ENCODE peak calls at places on chromosomes 1 and 21, in five cellular contexts. Q, H, W, P and A are unnamed samples.
A peak's percentile ranks its signal among the peaks of the same experiment; 100 is the strongest.

GRCh38 chr1:100794719-100795645 is 75.4 kb downstream of the VCAM1 start:
- DNase-seq in Q (no peak), H (no peak), W (no peak), P (no peak), A (no peak)

GRCh38 chr1:201171063-201172036 is 17.1 kb upstream of the TMEM9 start:
- DNase-seq in P (no peak), W (peak; percentile 81), Q (peak; percentile 25), H (no peak), A (peak; percentile 68)

GRCh38 chr1:62588000-62588399 is 9.3 kb upstream of the ANGPTL3 start:
- DNase-seq in P (no peak), Q (no peak), W (no peak), H (no peak), A (no peak)

GRCh38 chr21:39006653-39007417 is 176.4 kb downstream of the PSMG1 start:
- DNase-seq in H (no peak), Q (no peak), P (no peak), W (no peak), A (no peak)

GRCh38 chr1:33654267-33654832 is 181.9 kb downstream of the ZSCAN20 start:
- DNase-seq in Q (peak; percentile 36), W (peak; percentile 41), P (no peak), H (peak; percentile 29), A (no peak)

GRCh38 chr1:53696578-53696977 is 42.4 kb downstream of the GLIS1 start:
- DNase-seq in P (no peak), W (no peak), Q (no peak), H (no peak), A (no peak)

GRCh38 chr1:225629483-225629882 is 23.4 kb downstream of the ENAH start:
- DNase-seq in P (no peak), H (no peak), Q (no peak), W (no peak), A (no peak)

GRCh38 chr1:6414443-6414844 is 5.3 kb downstream of the HES2 start:
- DNase-seq in H (peak; percentile 63), W (peak; percentile 69), P (no peak), Q (no peak), A (peak; percentile 82)

GRCh38 chr1:61993331-61993961 is 201.2 kb upstream of the L1TD1 start:
- DNase-seq in P (no peak), H (no peak), W (no peak), Q (no peak), A (no peak)

GRCh38 chr1:53371851-53372250 is 44.0 kb upstream of the LRP8 start:
- DNase-seq in P (no peak), Q (no peak), H (peak; percentile 17), W (no peak), A (no peak)

GRCh38 chr1:186532481-186532880 is 71.6 kb upstream of the PDC start:
- DNase-seq in H (no peak), Q (no peak), W (no peak), P (no peak), A (no peak)

GRCh38 chr1:232805269-232806070 is at the start of gene MAP10:
- DNase-seq in W (peak; percentile 84), P (peak; percentile 24), Q (no peak), H (no peak), A (no peak)

GRCh38 chr1:32125313-32125712 is 17.5 kb downstream of the KPNA6 start:
- DNase-seq in P (no peak), H (no peak), W (no peak), Q (no peak), A (no peak)

GRCh38 chr21:42191064-42191463 is 27.9 kb upstream of the ABCG1 start:
- DNase-seq in P (no peak), Q (no peak), H (no peak), W (no peak), A (no peak)

GRCh38 chr1:10635385-10635896 is 160.7 kb downstream of the PEX14 start:
- DNase-seq in P (no peak), Q (no peak), W (no peak), H (no peak), A (peak; percentile 33)

GRCh38 chr1:68328485-68328884 is 96.2 kb upstream of the WLS start:
- DNase-seq in W (no peak), Q (no peak), P (no peak), H (no peak), A (no peak)

GRCh38 chr1:40232444-40232843 is 15.3 kb upstream of the TMCO2 start:
- DNase-seq in Q (no peak), W (no peak), H (no peak), P (no peak), A (no peak)

GRCh38 chr21:42818328-42818749 is 61.0 kb downstream of the WDR4 start:
- DNase-seq in H (no peak), Q (peak; percentile 57), P (no peak), W (peak; percentile 63), A (no peak)

GRCh38 chr1:53278294-53278693 is 40.0 kb upstream of the MAGOH start:
- DNase-seq in H (peak; percentile 68), P (peak; percentile 13), W (peak; percentile 73), Q (no peak), A (no peak)

GRCh38 chr1:18536356-18536755 is 55.6 kb downstream of the KLHDC7A start:
- DNase-seq in H (peak; percentile 17), P (no peak), W (no peak), Q (no peak), A (no peak)

GRCh38 chr1:58896211-58897183 is 112.7 kb upstream of the JUN start:
- DNase-seq in H (no peak), W (peak; percentile 64), P (no peak), Q (no peak), A (no peak)

GRCh38 chr21:23384679-23385078 is 2222.6 kb downstream of the MRPL39 start:
- DNase-seq in W (no peak), Q (peak; percentile 51), P (no peak), H (no peak), A (no peak)

GRCh38 chr1:59697138-59697811 is 117.5 kb upstream of the HOOK1 start:
- DNase-seq in W (no peak), Q (no peak), H (no peak), P (no peak), A (no peak)

GRCh38 chr1:27960762-27961645 is 1.2 kb downstream of the XKR8 start:
- DNase-seq in P (no peak), H (no peak), Q (no peak), W (no peak), A (no peak)
- H3K4me3 ChIP-seq in P (peak overlapping the region; percentile 78), H (peak overlapping the region; percentile 59), Q (peak overlapping the region; percentile 52), W (peak overlapping the region; percentile 81), A (peak overlapping the region; percentile 49)

GRCh38 chr1:171298696-171299095 is 15.3 kb upstream of the FMO4 start:
- DNase-seq in Q (no peak), P (no peak), H (no peak), W (no peak), A (no peak)

GRCh38 chr1:171296897-171297296 is 17.1 kb upstream of the FMO4 start:
- DNase-seq in P (no peak), Q (no peak), H (no peak), W (no peak), A (no peak)

GRCh38 chr1:171295821-171296220 is 18.2 kb upstream of the FMO4 start:
- DNase-seq in W (no peak), H (no peak), P (no peak), Q (no peak), A (no peak)

GRCh38 chr1:171300401-171300800 is 13.6 kb upstream of the FMO4 start:
- DNase-seq in P (no peak), W (no peak), Q (no peak), H (no peak), A (no peak)

DNA sequence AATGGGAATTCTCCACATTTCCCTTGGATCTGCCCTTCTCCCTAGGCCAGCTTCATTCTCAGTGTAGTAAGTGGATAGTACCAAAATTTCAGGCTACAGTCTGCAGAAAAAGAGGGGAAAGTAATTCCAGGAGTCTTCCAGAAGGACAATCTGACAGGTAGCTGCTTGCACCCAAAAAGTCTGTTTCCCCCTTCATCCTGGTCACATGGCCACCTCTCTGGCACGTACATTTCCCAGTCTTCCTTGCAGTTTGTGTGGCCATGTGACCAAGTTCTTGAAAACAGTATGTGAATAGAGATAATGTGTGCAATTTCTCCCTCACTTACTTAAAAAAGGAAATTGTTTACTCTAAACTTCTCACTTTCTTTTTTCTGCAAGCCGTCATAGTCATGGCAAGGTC is 14.6 kb upstream of the FMO4 start:
- DNase-seq in Q (no peak), W (no peak), H (no peak), P (no peak), A (no peak)
- H3K9me3 ChIP-seq in Q (peaks cover 3% of the 10 kb centered on the region), W (no peaks in the 10 kb centered on the region), H (no peaks in the 10 kb centered on the region), P (no peaks in the 10 kb centered on the region), A (no peaks in the 10 kb centered on the region)

DNA sequence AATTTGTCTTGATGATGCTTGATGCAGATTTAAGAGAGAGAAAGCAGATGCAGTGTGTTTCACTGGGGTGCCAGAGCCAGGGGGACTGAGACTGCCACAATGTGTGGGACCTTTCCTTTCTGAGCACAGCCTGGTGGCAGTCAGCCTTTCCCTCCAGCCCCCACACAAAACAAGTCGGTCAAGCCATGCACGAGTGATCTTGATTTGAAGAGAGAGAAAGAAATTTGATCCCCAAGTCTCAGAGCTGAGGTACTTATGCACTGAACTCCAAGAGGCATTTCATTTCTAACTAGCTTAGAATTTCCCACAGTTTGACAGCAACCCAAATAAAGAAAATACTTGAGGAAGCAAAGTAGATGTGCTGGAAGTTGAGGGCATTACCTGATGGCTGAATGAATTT is 193.8 kb downstream of the ST6GALNAC3 start:
- DNase-seq in Q (no peak), H (no peak), W (no peak), P (no peak), A (no peak)
- H3K4me1 ChIP-seq in Q (no peaks in the 10 kb centered on the region), H (no peaks in the 10 kb centered on the region), W (no peaks in the 10 kb centered on the region), P (no peaks in the 10 kb centered on the region), A (no peaks in the 10 kb centered on the region)

GRCh38 chr21:45577806-45578801 is 35.9 kb upstream of the SLC19A1 start:
- DNase-seq in P (no peak), W (peak; percentile 46), Q (no peak), H (peak; percentile 44), A (no peak)

GRCh38 chr21:45578811-45579381 is 36.7 kb upstream of the SLC19A1 start:
- DNase-seq in H (peak; percentile 25), P (no peak), Q (no peak), W (no peak), A (no peak)

GRCh38 chr21:45580181-45580575 is 37.9 kb upstream of the SLC19A1 start:
- DNase-seq in Q (no peak), H (peak; percentile 27), W (no peak), P (no peak), A (no peak)

GRCh38 chr21:45580576-45581321 is 38.5 kb upstream of the SLC19A1 start:
- DNase-seq in Q (no peak), H (peak; percentile 40), P (no peak), W (no peak), A (no peak)

DNA sequence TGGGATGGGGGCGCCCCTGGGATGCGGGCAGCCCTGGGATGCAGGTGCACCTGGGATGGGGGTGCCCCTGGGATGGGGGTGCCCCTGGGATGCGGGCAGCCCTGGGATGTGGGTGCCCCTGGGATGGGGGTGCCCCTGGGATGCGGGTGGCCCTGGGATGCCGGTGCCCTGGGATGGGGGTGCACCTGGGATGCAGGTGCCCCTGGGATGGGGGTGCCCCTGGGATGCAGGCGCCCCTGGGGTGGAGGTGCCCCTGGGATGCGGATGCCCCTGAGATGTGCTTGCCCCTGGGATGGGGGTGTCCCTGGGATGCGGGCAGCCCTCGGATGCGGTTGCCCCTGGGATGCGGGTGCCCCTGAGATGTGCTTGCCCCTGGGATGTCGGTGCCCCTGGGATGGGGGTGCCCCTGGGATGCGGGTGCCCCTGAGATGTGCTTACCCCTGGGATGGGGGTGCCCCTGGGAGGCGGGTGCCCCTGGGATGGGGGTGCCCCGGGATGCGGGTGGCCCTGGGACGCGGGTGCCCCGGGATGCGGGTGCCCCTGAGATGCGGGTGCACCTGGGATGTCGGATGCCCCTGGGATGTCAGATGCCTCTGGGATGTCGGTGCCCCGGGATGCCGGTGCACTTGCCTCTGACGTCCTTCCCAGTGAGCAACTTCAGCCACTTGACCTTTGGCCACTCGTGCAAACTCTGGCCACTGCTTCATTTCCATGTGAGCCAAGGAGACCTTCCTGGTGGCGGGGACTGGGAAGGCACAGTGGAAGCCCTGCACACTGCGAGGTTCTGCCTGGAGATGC is 37.3 kb upstream of the SLC19A1 start:
- DNase-seq in H (peak; percentile 36), Q (no peak), P (no peak), W (no peak), A (no peak)
- H3K4me3 ChIP-seq in H (no peak overlapping the region), Q (no peak overlapping the region), P (no peak overlapping the region), W (no peak overlapping the region), A (no peak overlapping the region)